ENCODE peak calls at places on chromosome X, in five cellular contexts. U, R, Q, D and L are unnamed samples.

GRCh38 chrX:117989512-117989911 is 127.1 kb downstream of the KLHL13 start:
- DNase-seq in Q (no peak), U (no peak), R (no peak), D (peak; percentile 85), L (peak; percentile 64)

GRCh38 chrX:105700316-105700715 is 122.0 kb upstream of the NRK start:
- DNase-seq in D (no peak), R (no peak), U (no peak), Q (no peak), L (no peak)

GRCh38 chrX:110851780-110852179 is 56.2 kb upstream of the CHRDL1 start:
- DNase-seq in D (peak; percentile 63), Q (no peak), R (no peak), U (no peak), L (peak; percentile 23)

GRCh38 chrX:148500428-148501120 is at the start of gene AFF2:
- DNase-seq in Q (peak; percentile 66), U (no peak), D (peak; percentile 39), R (no peak), L (peak; percentile 19)

GRCh38 chrX:29478336-29479069 is 736.9 kb upstream of the MAGEB2 start:
- DNase-seq in U (no peak), R (no peak), D (peak; percentile 42), Q (peak; percentile 21), L (no peak)

GRCh38 chrX:101977091-101977490 is 45.3 kb upstream of the ZMAT1 start:
- DNase-seq in Q (no peak), D (no peak), R (no peak), U (no peak), L (no peak)

GRCh38 chrX:153494541-153495361 is at the start of gene BGN:
- DNase-seq in U (peak; percentile 30), R (no peak), D (no peak), Q (peak; percentile 56), L (no peak)

GRCh38 chrX:15930585-15930984 is 76.0 kb upstream of the AP1S2 start:
- DNase-seq in U (peak; percentile 72), D (peak; percentile 75), R (no peak), Q (no peak), L (peak; percentile 54)

GRCh38 chrX:24259544-24260240 is 54.2 kb downstream of the SUPT20HL2 start:
- DNase-seq in Q (peak; percentile 10), R (no peak), U (peak; percentile 40), D (peak; percentile 80), L (peak; percentile 53)

GRCh38 chrX:72045141-72045540 is 86.6 kb downstream of the RTL5 start:
- DNase-seq in D (no peak), Q (no peak), U (no peak), R (no peak), L (no peak)

GRCh38 chrX:65813245-65813644 is 145.8 kb downstream of the MSN start:
- DNase-seq in U (no peak), R (no peak), Q (no peak), D (no peak), L (no peak)

GRCh38 chrX:79231662-79232061 is 87.2 kb downstream of the GPR174 start:
- DNase-seq in Q (no peak), U (no peak), R (no peak), D (no peak), L (no peak)

GRCh38 chrX:46628406-46629371 is 55.1 kb downstream of the CHST7 start:
- DNase-seq in U (no peak), D (peak; percentile 4), Q (no peak), R (no peak), L (no peak)

GRCh38 chrX:110966839-110967238 is 129.2 kb upstream of the PAK3 start:
- DNase-seq in R (no peak), U (no peak), D (no peak), Q (no peak), L (no peak)

GRCh38 chrX:12956704-12957541 is 18.0 kb upstream of the TMSB4X start:
- DNase-seq in Q (no peak), D (peak; percentile 71), R (no peak), U (no peak), L (no peak)

GRCh38 chrX:71111141-71111843 is at the start of gene IL2RG:
- DNase-seq in R (no peak), D (no peak), U (no peak), Q (no peak), L (no peak)

GRCh38 chrX:37590047-37590446 is 18.6 kb downstream of the LANCL3 start:
- DNase-seq in D (no peak), R (no peak), U (no peak), Q (no peak), L (no peak)

GRCh38 chrX:153184787-153185186 is 5.7 kb downstream of the MAGEA1 start:
- DNase-seq in R (no peak), Q (no peak), U (no peak), D (no peak), L (no peak)

GRCh38 chrX:22357621-22358020 is 84.9 kb downstream of the CBLL2 start:
- DNase-seq in R (no peak), Q (no peak), U (no peak), D (no peak), L (no peak)

GRCh38 chrX:69616520-69617203 is 749 bp downstream of the EDA start:
- DNase-seq in Q (peak; percentile 11), U (no peak), D (peak; percentile 15), R (no peak), L (no peak)

GRCh38 chrX:146881521-146881920 is 67.0 kb upstream of the CXorf51A start:
- DNase-seq in R (no peak), U (no peak), Q (no peak), D (no peak), L (no peak)

GRCh38 chrX:114049063-114049462 is 534.8 kb upstream of the HTR2C start:
- DNase-seq in U (no peak), R (no peak), D (no peak), Q (no peak), L (no peak)

GRCh38 chrX:53440631-53441517 is 6.7 kb upstream of the HSD17B10 start:
- DNase-seq in U (peak; percentile 52), D (peak; percentile 33), R (peak; percentile 81), Q (peak; percentile 42), L (peak; percentile 19)

GRCh38 chrX:119541188-119541587 is 24.0 kb downstream of the STEEP1 start:
- DNase-seq in U (no peak), D (peak; percentile 79), R (no peak), Q (no peak), L (peak; percentile 49)